ENCODE peak calls at places on chromosome 4, in five cellular contexts. S, U, R, N and X are unnamed samples.

GRCh38 chr4:41290486-41290885 is 33.8 kb downstream of the UCHL1 start:
- DNase-seq in R (no peak), U (no peak), S (peak), N (no peak), X (no peak)

GRCh38 chr4:1523506-1523905 is 117.3 kb upstream of the NKX1-1 start:
- DNase-seq in U (no peak), R (no peak), N (no peak), S (no peak), X (no peak)

GRCh38 chr4:44558206-44558605 is 93.2 kb downstream of the YIPF7 start:
- DNase-seq in N (no peak), U (no peak), S (no peak), R (no peak), X (no peak)

GRCh38 chr4:21205821-21206531 is 505.7 kb downstream of the PACRGL start:
- DNase-seq in U (no peak), S (no peak), R (no peak), N (no peak), X (no peak)

GRCh38 chr4:76377922-76378321 is 43.0 kb downstream of the CCDC158 start:
- DNase-seq in R (peak), S (peak), U (peak), N (peak), X (peak)

GRCh38 chr4:140884431-140885058 is 128.4 kb upstream of the TBC1D9 start:
- DNase-seq in U (peak), N (peak), S (peak), R (no peak), X (no peak)

GRCh38 chr4:164977243-164978164 is at the start of gene TRIM61:
- DNase-seq in S (peak), N (peak), U (peak), R (peak), X (peak)

GRCh38 chr4:105605493-105605892 is 53.1 kb downstream of the ARHGEF38 start:
- DNase-seq in R (no peak), N (no peak), S (no peak), U (peak), X (no peak)

GRCh38 chr4:59612235-59612634 is 1587.9 kb upstream of the ADGRL3 start:
- DNase-seq in U (peak), S (no peak), N (no peak), R (no peak), X (no peak)

GRCh38 chr4:184805462-184806245 is 20.1 kb downstream of the ACSL1 start:
- DNase-seq in S (peak), N (no peak), R (no peak), U (no peak), X (no peak)

GRCh38 chr4:148822572-148823418 is 380.6 kb upstream of the NR3C2 start:
- DNase-seq in U (no peak), S (no peak), R (no peak), N (no peak), X (no peak)

GRCh38 chr4:183941964-183942363 is 36.9 kb downstream of the STOX2 start:
- DNase-seq in U (no peak), R (no peak), N (no peak), S (no peak), X (no peak)

GRCh38 chr4:88242144-88242543 is 42.2 kb downstream of the PPM1K start:
- DNase-seq in U (no peak), N (no peak), S (no peak), R (no peak), X (no peak)

GRCh38 chr4:39597695-39598381 is 40.8 kb downstream of the SMIM14 start:
- DNase-seq in U (no peak), N (no peak), R (no peak), S (no peak), X (no peak)

GRCh38 chr4:23871420-23871819 is 18.4 kb downstream of the PPARGC1A start:
- DNase-seq in N (no peak), U (no peak), S (no peak), R (no peak), X (no peak)

GRCh38 chr4:100848865-100849264 is 331.0 kb upstream of the EMCN start:
- DNase-seq in R (no peak), S (no peak), U (no peak), N (no peak), X (no peak)

GRCh38 chr4:17055788-17056187 is 157.3 kb upstream of the LDB2 start:
- DNase-seq in R (no peak), U (peak), N (no peak), S (no peak), X (no peak)

GRCh38 chr4:150119492-150119891 is 41.2 kb downstream of the DCLK2 start:
- DNase-seq in U (peak), N (no peak), R (no peak), S (no peak), X (no peak)

GRCh38 chr4:164779811-164780216 is 25.9 kb downstream of the SMIM31 start:
- DNase-seq in R (peak), U (peak), N (peak), S (no peak), X (peak)

GRCh38 chr4:38547052-38547451 is 116.9 kb upstream of the KLF3 start:
- DNase-seq in U (no peak), N (no peak), S (no peak), R (no peak), X (no peak)

GRCh38 chr4:83112678-83113428 is 1.7 kb downstream of the PLAC8 start:
- DNase-seq in N (no peak), R (peak), S (peak), U (peak), X (peak)

GRCh38 chr4:137994858-137995257 is 247.3 kb downstream of the SLC7A11 start:
- DNase-seq in U (peak), N (no peak), R (no peak), S (no peak), X (no peak)

GRCh38 chr4:66430856-66431255 is 760.6 kb upstream of the EPHA5 start:
- DNase-seq in N (no peak), U (no peak), S (no peak), R (no peak), X (no peak)

GRCh38 chr4:99379571-99379970 is 27.0 kb upstream of the ADH1C start:
- DNase-seq in N (no peak), S (no peak), U (peak), R (no peak), X (no peak)

GRCh38 chr4:153731239-153731638 is 28.6 kb downstream of the RNF175 start:
- DNase-seq in S (no peak), N (no peak), R (no peak), U (peak), X (no peak)

GRCh38 chr4:19993222-19993621 is 258.5 kb upstream of the SLIT2 start:
- DNase-seq in N (no peak), S (no peak), R (no peak), U (peak), X (no peak)

GRCh38 chr4:157217708-157218107 is 2.8 kb upstream of the GRIA2 start:
- DNase-seq in S (no peak), U (peak), N (peak), R (no peak), X (no peak)

GRCh38 chr4:41418444-41418843 is 119.5 kb upstream of the LIMCH1 start:
- DNase-seq in U (peak), S (peak), N (no peak), R (no peak), X (no peak)

GRCh38 chr4:185405296-185405999 is 8.8 kb downstream of the ANKRD37 start:
- DNase-seq in N (no peak), R (no peak), U (no peak), S (no peak), X (no peak)

GRCh38 chr4:140326395-140326993 is 47.0 kb upstream of the SCOC start:
- DNase-seq in N (peak), S (peak), R (no peak), U (peak), X (no peak)

GRCh38 chr4:141637565-141637964 is 1.2 kb downstream of the IL15 start:
- DNase-seq in N (no peak), R (no peak), S (no peak), U (no peak), X (no peak)